ENCODE peak calls at places on chromosomes 6 and 20, in seven cellular contexts. I is OCI-LY7, T is GM23248, H is PC-3, W is hepatocyte, Q is GM23338, F is SK-N-SH. D is an unnamed sample.

GRCh38 chr6:147135211-147135672 is 69.0 kb upstream of the STXBP5 start:
- DNase-seq in I (no peak), T (peak; percentile 94), H (peak; percentile 85), W (peak; percentile 22), Q (peak; percentile 2), F (no peak), D (no peak)

GRCh38 chr6:75530696-75531095 is 37.1 kb upstream of the FILIP1 start:
- DNase-seq in I (no peak), T (peak; percentile 16), H (no peak), W (no peak), Q (no peak), F (no peak), D (no peak)

GRCh38 chr6:20877008-20877937 is 343.0 kb downstream of the CDKAL1 start:
- DNase-seq in I (no peak), T (peak; percentile 94), H (peak; percentile 98), W (peak; percentile 80), Q (no peak), F (no peak), D (no peak)

GRCh38 chr6:40965046-40965445 is 74.0 kb downstream of the UNC5CL start:
- DNase-seq in I (no peak), T (no peak), H (no peak), W (no peak), Q (no peak), F (no peak), D (no peak)

GRCh38 chr6:75219213-75219612 is 13.4 kb upstream of the COL12A1 start:
- DNase-seq in I (no peak), T (peak; percentile 57), H (no peak), W (no peak), Q (no peak), F (no peak), D (no peak)

GRCh38 chr6:8177721-8178120 is 75.4 kb upstream of the EEF1E1 start:
- DNase-seq in I (no peak), T (peak; percentile 18), H (no peak), W (no peak), Q (no peak), F (no peak), D (no peak)

GRCh38 chr20:58891686-58892125 is 39.2 kb downstream of the GNAS start:
- DNase-seq in I (peak; percentile 68), T (peak; percentile 70), H (peak; percentile 44), W (peak; percentile 70), Q (peak; percentile 65), F (peak; percentile 82), D (peak; percentile 84)

GRCh38 chr6:113684382-113684901 is 172.7 kb upstream of the MARCKS start:
- DNase-seq in I (peak; percentile 24), T (peak; percentile 5), H (peak; percentile 44), W (no peak), Q (no peak), F (no peak), D (no peak)

GRCh38 chr6:154169193-154169847 is 130.3 kb downstream of the OPRM1 start:
- DNase-seq in I (no peak), T (no peak), H (no peak), W (no peak), Q (no peak), F (no peak), D (no peak)

GRCh38 chr6:136401749-136402148 is 112.1 kb upstream of the BCLAF1 start:
- DNase-seq in I (no peak), T (peak; percentile 64), H (peak; percentile 15), W (no peak), Q (no peak), F (no peak), D (no peak)

GRCh38 chr6:195861-196360 is 96.4 kb upstream of the DUSP22 start:
- DNase-seq in I (no peak), T (peak; percentile 28), H (no peak), W (peak; percentile 36), Q (no peak), F (no peak), D (no peak)

GRCh38 chr6:132964868-132965382 is 150.6 kb downstream of the RPS12 start:
- DNase-seq in I (no peak), T (no peak), H (peak; percentile 5), W (no peak), Q (no peak), F (no peak), D (no peak)

GRCh38 chr20:36881888-36882287 is 6.0 kb downstream of the TLDC2 start:
- DNase-seq in I (no peak), T (no peak), H (no peak), W (peak; percentile 57), Q (no peak), F (no peak), D (no peak)

GRCh38 chr6:130715058-130715457 is 112.1 kb upstream of the SMLR1 start:
- DNase-seq in I (no peak), T (no peak), H (no peak), W (no peak), Q (no peak), F (no peak), D (no peak)

GRCh38 chr20:63255911-63256704 is 1.8 kb upstream of the NKAIN4 start:
- DNase-seq in I (no peak), T (no peak), H (no peak), W (no peak), Q (no peak), F (no peak), D (no peak)

GRCh38 chr20:48898210-48898609 is 23.3 kb upstream of the ARFGEF2 start:
- DNase-seq in I (no peak), T (peak; percentile 13), H (peak; percentile 86), W (no peak), Q (no peak), F (no peak), D (no peak)

GRCh38 chr20:48901326-48901725 is 20.2 kb upstream of the ARFGEF2 start:
- DNase-seq in I (no peak), T (no peak), H (no peak), W (no peak), Q (no peak), F (no peak), D (no peak)

GRCh38 chr20:48898896-48899513 is 22.5 kb upstream of the ARFGEF2 start:
- DNase-seq in I (no peak), T (no peak), H (no peak), W (no peak), Q (no peak), F (no peak), D (no peak)

GRCh38 chr20:48899881-48900280 is 21.6 kb upstream of the ARFGEF2 start:
- DNase-seq in I (no peak), T (no peak), H (no peak), W (no peak), Q (no peak), F (no peak), D (no peak)

DNA sequence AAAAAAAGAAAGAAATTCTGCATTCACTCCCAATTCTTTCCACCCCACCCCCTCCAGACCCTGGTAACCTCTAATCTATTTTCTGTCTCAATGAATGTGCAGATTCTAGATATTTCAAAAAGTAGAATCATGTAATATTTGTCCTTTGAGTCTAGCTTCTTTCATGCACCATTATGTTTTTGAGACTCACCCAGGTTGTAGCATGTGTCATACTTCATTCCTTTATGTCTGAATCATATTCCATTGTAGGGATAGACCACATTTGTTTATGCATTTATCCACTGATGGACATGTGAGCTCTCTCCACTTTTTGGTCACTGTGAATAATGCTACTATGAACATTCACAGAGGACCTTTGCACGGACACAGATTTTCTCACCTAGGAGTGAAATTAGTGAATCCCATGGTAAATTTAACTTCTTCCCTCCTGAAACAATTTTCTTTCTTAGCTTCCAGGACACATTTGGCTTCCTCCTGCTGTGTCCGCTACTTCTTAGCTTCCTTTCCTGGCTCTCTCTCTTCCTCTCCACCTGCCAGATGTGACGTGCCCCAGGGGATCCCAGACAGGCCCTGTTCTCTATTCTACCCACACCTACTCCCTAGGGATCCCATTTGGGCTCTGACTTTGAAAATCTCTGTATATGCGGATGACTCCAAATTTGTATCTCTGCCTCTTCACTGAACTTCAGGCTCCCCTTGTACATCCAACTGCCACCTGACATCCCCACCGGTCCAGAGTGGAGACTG is 24.0 kb upstream of the ARFGEF2 start:
- DNase-seq in I (peak; percentile 64), T (peak; percentile 86), H (peak; percentile 96), W (no peak), Q (no peak), F (no peak), D (no peak)
- TF ChIP-seq EZH2phosphoT487 in I (no peak), T (no peak), H (no peak), W (no peak), Q (no peak), F (no peak), D (no peak)

DNA sequence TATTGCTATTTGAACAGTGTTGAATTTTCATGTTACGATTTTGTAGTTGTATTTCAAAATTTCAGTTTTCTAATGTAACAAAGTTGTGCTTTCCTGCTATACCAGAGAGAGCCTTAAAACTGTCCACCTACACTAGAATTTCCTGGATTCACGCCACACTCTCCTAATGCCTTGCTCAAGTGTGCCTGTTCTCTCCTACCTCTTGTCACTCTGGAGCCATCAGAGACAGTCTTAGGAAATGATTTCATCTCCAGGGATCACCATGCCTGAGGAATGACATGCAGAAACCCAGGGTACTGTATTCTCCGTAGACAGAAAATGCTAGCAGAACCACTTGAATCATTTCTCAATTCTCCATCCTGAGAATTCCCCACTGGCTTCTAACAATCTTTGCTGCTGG is 667.6 kb downstream of the KIF16B start:
- DNase-seq in I (no peak), T (no peak), H (no peak), W (no peak), Q (no peak), F (no peak), D (no peak)
- H3K36me3 ChIP-seq in I (no peaks in the 10 kb centered on the region), T (no peaks in the 10 kb centered on the region), H (no peaks in the 10 kb centered on the region), W (no peaks in the 10 kb centered on the region), Q (no peaks in the 10 kb centered on the region), F (no peaks in the 10 kb centered on the region), D (no peaks in the 10 kb centered on the region)

GRCh38 chr6:149934249-149935156 is 7.3 kb upstream of the ULBP2 start:
- DNase-seq in I (peak; percentile 78), T (peak; percentile 89), H (peak; percentile 83), W (peak; percentile 80), Q (peak; percentile 81), F (peak; percentile 57), D (peak; percentile 68)
- TF ChIP-seq EZH2phosphoT487 in I (no peak), T (no peak), H (no peak), W (no peak), Q (no peak), F (no peak), D (peak; percentile 46)

GRCh38 chr20:32773214-32773613 is 11.0 kb downstream of the DNMT3B start:
- DNase-seq in I (no peak), T (no peak), H (no peak), W (no peak), Q (no peak), F (no peak), D (no peak)

GRCh38 chr20:32777177-32777956 is 15.2 kb downstream of the DNMT3B start:
- DNase-seq in I (no peak), T (no peak), H (no peak), W (no peak), Q (no peak), F (no peak), D (peak; percentile 39)

GRCh38 chr20:32772046-32772445 is 9.9 kb downstream of the DNMT3B start:
- DNase-seq in I (no peak), T (no peak), H (no peak), W (no peak), Q (no peak), F (no peak), D (no peak)

GRCh38 chr20:32775240-32775991 is 13.2 kb downstream of the DNMT3B start:
- DNase-seq in I (no peak), T (no peak), H (no peak), W (no peak), Q (no peak), F (no peak), D (no peak)

DNA sequence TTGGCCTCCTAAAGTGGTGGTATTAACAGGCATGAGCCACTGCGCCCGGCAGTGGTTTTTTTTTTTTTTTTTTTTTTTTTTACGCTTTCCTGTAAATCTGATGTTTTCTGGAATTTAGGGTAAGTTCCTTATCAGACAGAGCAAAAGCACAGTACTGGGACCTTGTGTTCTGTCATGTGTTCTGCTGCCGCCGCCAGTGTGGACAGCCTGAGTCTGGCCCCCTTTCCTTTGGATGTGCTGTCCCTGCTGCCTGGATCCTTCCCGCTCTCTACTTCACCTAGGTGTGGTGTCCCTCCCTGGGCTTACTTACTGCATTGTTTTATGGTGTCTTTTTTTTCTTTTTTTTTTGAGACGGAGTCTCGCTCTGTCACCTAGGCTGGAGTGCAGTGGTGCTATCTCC is 11.7 kb downstream of the DNMT3B start:
- DNase-seq in I (no peak), T (no peak), H (no peak), W (no peak), Q (no peak), F (no peak), D (no peak)
- H3K36me3 ChIP-seq in I (no peaks in the 10 kb centered on the region), T (no peaks in the 10 kb centered on the region), H (no peaks in the 10 kb centered on the region), W (no peaks in the 10 kb centered on the region), Q (peaks cover 93% of the 10 kb centered on the region), F (no peaks in the 10 kb centered on the region), D (no peaks in the 10 kb centered on the region)

D was measured in neural progenitor cell.